ENCODE peak calls at places on chromosome 15, in five cellular contexts. R is H1, O is trophoblast cell, U is H9, K is mesenchymal stem cell. B is an unnamed sample.

GRCh38 chr15:92527197-92527596 is 128.4 kb downstream of the FAM174B start:
- DNase-seq in O (no peak), R (no peak), U (no peak), K (no peak), B (no peak)

GRCh38 chr15:27744651-27745050 is 354.5 kb downstream of the OCA2 start:
- DNase-seq in R (no peak), O (no peak), K (no peak), U (no peak), B (no peak)

GRCh38 chr15:45134682-45135604 is 5.1 kb downstream of the DUOX1 start:
- DNase-seq in U (peak), O (no peak), K (no peak), R (peak), B (no peak)

GRCh38 chr15:69537085-69537484 is 84.5 kb downstream of the RPLP1 start:
- DNase-seq in K (no peak), O (no peak), U (peak), R (peak), B (no peak)

GRCh38 chr15:75648156-75649000 is 666 bp downstream of the SNX33 start:
- DNase-seq in K (peak), U (peak), O (no peak), R (no peak), B (peak)

GRCh38 chr15:92019706-92020105 is 166.2 kb downstream of the SLCO3A1 start:
- DNase-seq in O (no peak), R (no peak), K (no peak), U (no peak), B (no peak)

GRCh38 chr15:39291036-39291435 is 289.8 kb upstream of the THBS1 start:
- DNase-seq in R (no peak), O (no peak), U (no peak), K (no peak), B (no peak)

GRCh38 chr15:44682211-44682610 is 18.7 kb upstream of the SPG11 start:
- DNase-seq in R (no peak), O (no peak), K (no peak), U (no peak), B (no peak)

GRCh38 chr15:79093352-79093935 is 2.9 kb upstream of the RASGRF1 start:
- DNase-seq in O (no peak), U (peak), K (no peak), R (peak), B (no peak)

GRCh38 chr15:31440754-31441298 is 114.2 kb downstream of the KLF13 start:
- DNase-seq in U (no peak), R (no peak), K (peak), O (peak), B (peak)

GRCh38 chr15:42366151-42366550 is 6.8 kb downstream of the CAPN3 start:
- DNase-seq in O (no peak), K (no peak), R (no peak), U (no peak), B (no peak)
- H2BK12ac ChIP-seq in O (no peak), K (no peak), R (no peak), U (no peak), B (no peak)

GRCh38 chr15:98878862-98879261 is 128.7 kb downstream of the PGPEP1L start:
- DNase-seq in O (no peak), K (no peak), U (no peak), R (no peak), B (no peak)
- H3K4me2 ChIP-seq in O (no peak), K (no peak), U (no peak), R (no peak), B (no peak)

DNA sequence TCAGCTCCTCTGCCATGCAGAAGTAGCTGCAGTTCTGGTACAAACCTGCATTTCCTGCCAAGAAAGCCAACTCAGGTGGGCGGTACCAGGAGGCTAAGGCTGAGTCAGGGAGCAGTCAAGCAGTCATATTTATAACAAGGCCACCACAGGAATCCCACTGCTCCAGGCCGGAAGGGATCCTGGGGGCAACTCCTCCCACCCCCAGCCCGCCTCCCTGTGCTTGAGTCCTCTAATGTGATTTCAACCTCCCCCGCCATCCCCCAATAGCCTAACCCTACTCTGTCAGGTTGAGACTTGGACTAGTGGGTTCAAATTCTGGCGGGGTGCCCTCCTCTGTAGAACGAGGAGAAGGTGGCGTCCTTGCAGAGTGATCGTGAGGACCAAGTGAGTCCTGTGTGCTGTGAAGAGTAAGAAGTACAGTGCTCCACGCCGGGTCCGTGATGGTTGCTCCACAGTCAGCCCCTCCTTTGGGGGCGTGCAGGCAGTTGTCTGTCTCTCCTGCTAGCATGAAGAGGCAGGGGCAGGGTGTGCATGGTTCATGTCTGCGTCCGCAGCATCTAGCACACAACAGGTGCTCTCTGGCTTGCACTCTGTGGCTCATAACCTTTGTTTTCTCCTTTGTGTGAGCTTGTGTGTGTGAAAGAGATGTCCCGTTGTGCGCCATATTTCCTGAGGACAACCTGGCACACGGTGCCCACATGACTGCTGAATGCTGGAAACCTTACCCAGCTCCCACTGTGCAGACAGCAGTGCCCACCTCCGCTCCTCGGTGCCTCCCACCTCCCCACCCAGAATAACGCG is 78.3 kb downstream of the SMAD6 start:
- DNase-seq in K (peak), R (no peak), U (no peak), O (no peak), B (no peak)
- H4K8ac ChIP-seq in K (peak), R (no peak), U (no peak), O (no peak), B (peak)

GRCh38 chr15:32716216-32716959 is 1.4 kb upstream of the GREM1 start:
- DNase-seq in R (no peak), K (no peak), U (no peak), O (no peak), B (no peak)
- H2BK12ac ChIP-seq in R (no peak), K (no peak), U (no peak), O (no peak), B (no peak)

DNA sequence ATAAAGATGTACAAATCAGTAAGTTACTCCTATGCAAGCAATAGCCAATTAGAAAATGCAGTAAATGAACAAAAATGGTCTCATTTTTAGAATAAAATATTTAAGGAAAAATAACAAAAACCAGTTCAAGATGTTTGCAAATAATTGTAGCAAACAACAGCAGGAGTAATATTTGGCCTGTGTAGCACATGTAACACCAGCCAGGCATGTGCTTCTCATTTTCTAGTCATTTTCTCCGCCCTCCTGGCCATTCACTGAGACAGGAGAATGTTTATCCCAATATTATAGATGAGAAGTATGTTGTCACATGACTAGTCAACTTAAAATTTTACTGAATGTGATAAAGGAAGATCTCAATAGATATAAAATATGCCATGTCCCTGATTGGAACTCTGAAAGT is 7.8 kb upstream of the ATP10A start:
- DNase-seq in U (no peak), R (no peak), O (no peak), K (no peak), B (no peak)
- H3K4me2 ChIP-seq in U (no peak), R (no peak), O (no peak), K (no peak), B (no peak)

DNA sequence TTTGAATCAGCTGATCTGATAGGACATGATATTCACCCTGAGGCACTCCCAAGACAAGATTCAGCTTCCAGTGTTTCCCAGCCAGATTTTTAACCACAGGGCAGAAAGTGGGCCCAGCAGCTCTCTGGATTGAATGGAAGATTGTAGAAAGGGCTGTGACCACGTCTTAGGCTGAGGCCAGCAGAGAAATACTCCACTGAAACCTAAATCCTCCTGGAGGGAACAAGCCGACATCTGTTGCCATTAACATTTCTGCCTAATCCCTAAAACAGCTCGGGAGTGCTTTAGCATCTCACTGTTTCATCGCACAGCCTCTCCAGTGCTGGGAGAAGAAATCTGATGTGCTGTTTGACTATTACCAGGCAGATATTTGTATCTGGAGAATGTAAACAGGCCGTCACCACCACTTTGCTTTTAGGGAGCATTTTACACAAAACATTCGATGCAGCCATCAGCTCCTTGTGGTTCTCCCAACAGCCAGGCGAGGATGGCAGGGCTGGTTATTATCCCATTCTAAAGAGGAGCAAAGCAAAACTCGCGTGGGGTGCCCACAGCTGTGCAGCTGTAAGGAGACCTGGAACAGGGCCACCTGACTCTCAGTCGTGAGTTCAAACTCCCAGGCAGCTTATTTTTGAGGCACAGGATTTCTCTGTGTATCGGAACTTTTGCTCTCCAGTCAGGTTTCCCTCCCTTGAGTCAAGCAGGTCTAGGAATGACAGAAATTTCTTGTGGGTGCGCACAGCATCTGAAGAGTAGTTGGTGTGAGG is 117.4 kb downstream of the LIPC start:
- DNase-seq in R (no peak), O (peak), U (no peak), K (peak), B (no peak)
- H4K8ac ChIP-seq in R (no peak), O (peak), U (no peak), K (peak), B (no peak)

DNA sequence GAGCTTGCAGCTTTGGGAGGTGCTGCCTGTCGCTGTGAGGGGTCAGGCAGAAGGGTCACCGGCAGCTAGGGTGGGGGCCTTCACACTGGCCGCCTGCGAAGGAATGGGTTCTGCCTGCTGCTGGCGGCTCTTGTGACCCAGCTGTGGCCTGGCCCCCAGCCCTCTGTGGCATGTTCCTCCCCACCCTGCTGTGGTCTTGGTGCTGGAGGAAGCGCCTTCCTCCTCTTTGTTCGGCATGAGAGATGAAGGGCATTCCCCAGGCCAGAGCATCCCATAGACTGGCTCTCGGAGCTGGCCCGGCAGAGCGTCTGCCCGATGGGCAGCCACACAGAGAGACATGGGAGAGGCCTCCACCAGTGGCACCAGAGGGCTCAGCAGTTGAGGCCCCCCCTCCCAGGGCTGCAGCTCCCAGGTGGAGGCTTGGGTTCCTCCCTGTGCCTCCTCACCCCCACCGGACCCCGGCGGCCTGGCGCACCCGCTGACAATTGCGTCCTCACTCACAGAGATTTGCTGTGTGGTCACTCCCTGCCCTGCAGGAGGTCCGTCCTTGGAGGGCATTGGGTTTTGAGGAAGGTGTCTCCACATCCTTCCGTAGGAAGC is 162.2 kb downstream of the NSMCE3 start:
- DNase-seq in K (no peak), U (no peak), O (no peak), R (no peak), B (no peak)
- H2BK12ac ChIP-seq in K (no peak), U (no peak), O (no peak), R (no peak), B (no peak)

GRCh38 chr15:94263341-94264273 is 32.2 kb downstream of the MCTP2 start:
- DNase-seq in R (no peak), O (no peak), U (no peak), K (peak), B (no peak)

GRCh38 chr15:94269954-94270353 is 38.6 kb downstream of the MCTP2 start:
- DNase-seq in K (no peak), U (no peak), R (no peak), O (no peak), B (no peak)

GRCh38 chr15:94265009-94265408 is 33.6 kb downstream of the MCTP2 start:
- DNase-seq in K (peak), U (no peak), R (no peak), O (no peak), B (no peak)

GRCh38 chr15:94266000-94266399 is 34.6 kb downstream of the MCTP2 start:
- DNase-seq in U (no peak), O (no peak), R (no peak), K (peak), B (no peak)

DNA sequence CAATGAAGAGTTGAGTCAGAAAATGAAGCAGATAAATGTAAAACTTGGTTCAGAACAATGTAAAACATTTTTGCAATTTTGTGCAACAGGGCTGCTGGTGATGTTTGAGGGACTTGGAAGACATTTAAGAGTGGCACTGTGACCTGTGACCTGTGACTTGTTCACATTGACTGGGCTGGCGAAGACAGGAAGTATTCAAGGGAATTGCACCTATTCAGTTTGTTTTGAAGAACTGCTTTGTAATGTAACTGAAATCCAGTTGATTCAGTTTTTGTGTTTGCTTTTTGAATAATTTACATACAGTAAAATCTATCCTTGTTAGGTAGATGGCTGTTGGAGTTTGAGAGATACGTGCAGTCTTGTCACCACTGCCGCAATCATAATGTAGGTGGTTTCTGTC is 35.4 kb downstream of the MCTP2 start:
- DNase-seq in U (no peak), R (no peak), K (no peak), O (no peak), B (no peak)
- H3K4me2 ChIP-seq in U (no peak), R (no peak), K (no peak), O (no peak), B (no peak)

B was measured in neuronal stem cell.